ENCODE peak calls at places on chromosomes 2 and 18, in eight cellular contexts. W, Y, J, M, C, T, P and N are unnamed samples.

GRCh38 chr18:29164020-29164706 is 987.2 kb upstream of the CDH2 start:
- DNase-seq in W (no peak), Y (no peak), J (no peak), M (peak), C (peak), T (no peak), P (no peak), N (no peak)

GRCh38 chr18:39274535-39274934 is 1708.9 kb upstream of the CELF4 start:
- DNase-seq in W (no peak), Y (no peak), J (no peak), M (no peak), C (no peak), T (no peak), P (no peak), N (no peak)

GRCh38 chr18:515156-515815 is 14.8 kb upstream of the COLEC12 start:
- DNase-seq in W (no peak), Y (no peak), J (no peak), M (no peak), C (no peak), T (no peak), P (no peak), N (no peak)

GRCh38 chr2:235011607-235011928 is 59.8 kb downstream of the SH3BP4 start:
- DNase-seq in W (no peak), Y (no peak), J (no peak), M (no peak), C (no peak), T (no peak), P (no peak), N (no peak)

GRCh38 chr2:38376346-38376682 is 759 bp downstream of the ATL2 start:
- DNase-seq in W (peak), Y (peak), J (no peak), M (peak), C (peak), T (peak), P (peak), N (no peak)

GRCh38 chr2:59112258-59112657 is 871.1 kb upstream of the FANCL start:
- DNase-seq in W (no peak), Y (no peak), J (no peak), M (no peak), C (no peak), T (no peak), P (no peak), N (no peak)

GRCh38 chr18:23183356-23184150 is 48.3 kb downstream of the CABLES1 start:
- DNase-seq in W (no peak), Y (no peak), J (no peak), M (no peak), C (peak), T (no peak), P (no peak), N (no peak)

GRCh38 chr18:23406271-23406787 is 46.8 kb upstream of the RIOK3 start:
- DNase-seq in W (no peak), Y (no peak), J (no peak), M (no peak), C (peak), T (no peak), P (no peak), N (no peak)

GRCh38 chr2:42147641-42148274 is 21.4 kb upstream of the EML4 start:
- DNase-seq in W (no peak), Y (no peak), J (no peak), M (no peak), C (peak), T (no peak), P (no peak), N (no peak)

GRCh38 chr2:197137234-197137633 is 173.3 kb downstream of the ANKRD44 start:
- DNase-seq in W (no peak), Y (no peak), J (no peak), M (no peak), C (no peak), T (no peak), P (no peak), N (no peak)

GRCh38 chr2:27249891-27250651 is 12.8 kb downstream of the SLC30A3 start:
- DNase-seq in W (no peak), Y (no peak), J (no peak), M (peak), C (peak), T (peak), P (peak), N (peak)

GRCh38 chr2:226327830-226328229 is 471.8 kb downstream of the IRS1 start:
- DNase-seq in W (no peak), Y (no peak), J (no peak), M (no peak), C (no peak), T (no peak), P (no peak), N (no peak)

GRCh38 chr2:101766871-101767739 is 69.6 kb downstream of the MAP4K4 start:
- DNase-seq in W (no peak), Y (no peak), J (no peak), M (no peak), C (peak), T (no peak), P (no peak), N (no peak)

GRCh38 chr2:188403676-188404075 is 112.0 kb downstream of the GULP1 start:
- DNase-seq in W (no peak), Y (no peak), J (no peak), M (no peak), C (no peak), T (no peak), P (no peak), N (no peak)

GRCh38 chr2:181319291-181319690 is 137.9 kb upstream of the ITGA4 start:
- DNase-seq in W (no peak), Y (no peak), J (no peak), M (no peak), C (no peak), T (no peak), P (no peak), N (no peak)

GRCh38 chr2:41598161-41598894 is 449.5 kb upstream of the PKDCC start:
- DNase-seq in W (no peak), Y (no peak), J (no peak), M (no peak), C (peak), T (no peak), P (no peak), N (no peak)

GRCh38 chr2:17254421-17254820 is 263.8 kb downstream of the RAD51AP2 start:
- DNase-seq in W (no peak), Y (no peak), J (no peak), M (no peak), C (no peak), T (no peak), P (no peak), N (no peak)

GRCh38 chr2:29070542-29070941 is 3.8 kb downstream of the PCARE start:
- DNase-seq in W (no peak), Y (no peak), J (no peak), M (no peak), C (no peak), T (no peak), P (no peak), N (no peak)

GRCh38 chr18:22167471-22168151 is 1.8 kb upstream of the GATA6 start:
- DNase-seq in W (no peak), Y (no peak), J (no peak), M (peak), C (no peak), T (no peak), P (no peak), N (no peak)

GRCh38 chr2:27069436-27069835 is 2.0 kb downstream of the OST4 start:
- DNase-seq in W (no peak), Y (no peak), J (no peak), M (no peak), C (no peak), T (no peak), P (no peak), N (no peak)

GRCh38 chr2:55493220-55493619 is 26.3 kb upstream of the CFAP36 start:
- DNase-seq in W (no peak), Y (no peak), J (no peak), M (no peak), C (peak), T (no peak), P (no peak), N (no peak)

GRCh38 chr2:217614498-217614897 is 388.3 kb downstream of the TNS1 start:
- DNase-seq in W (no peak), Y (peak), J (no peak), M (no peak), C (no peak), T (no peak), P (no peak), N (peak)

GRCh38 chr2:98607741-98608117 is 583 bp downstream of the COA5 start:
- DNase-seq in W (no peak), Y (no peak), J (no peak), M (no peak), C (peak), T (no peak), P (no peak), N (no peak)

GRCh38 chr2:42186378-42186777 is 17.2 kb downstream of the EML4 start:
- DNase-seq in W (no peak), Y (no peak), J (no peak), M (no peak), C (no peak), T (no peak), P (no peak), N (no peak)

GRCh38 chr2:33529771-33530481 is 53.5 kb downstream of the RASGRP3 start:
- DNase-seq in W (no peak), Y (no peak), J (no peak), M (no peak), C (peak), T (no peak), P (no peak), N (no peak)
- TF ChIP-seq CTCF in W (no peak), Y (peak), J (no peak), M (no peak), C (peak), T (no peak), P (no peak), N (no peak)

DNA sequence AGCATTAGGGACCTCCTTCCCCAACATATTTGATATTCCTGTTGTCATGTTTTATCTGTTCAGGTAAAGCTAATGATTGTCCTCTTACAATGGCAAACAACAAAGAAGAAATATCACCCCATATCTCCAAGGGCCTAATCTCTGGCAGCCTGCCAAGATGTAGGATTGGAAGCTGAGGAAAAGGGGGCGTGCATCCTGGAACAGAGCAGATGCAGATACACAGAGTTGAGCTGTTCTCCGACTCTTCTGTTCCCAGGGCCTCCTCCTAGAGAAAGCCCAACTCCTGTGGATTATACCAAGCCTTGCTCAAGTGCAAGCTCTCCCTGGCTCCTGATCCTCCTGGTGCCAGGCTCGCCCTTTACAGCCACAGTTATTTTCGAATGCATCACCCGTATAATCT is 35.2 kb upstream of the CD207 start:
- DNase-seq in W (no peak), Y (no peak), J (no peak), M (no peak), C (no peak), T (no peak), P (no peak), N (no peak)
- TF ChIP-seq CTCF in W (no peak), Y (no peak), J (no peak), M (no peak), C (no peak), T (no peak), P (no peak), N (no peak)

GRCh38 chr18:63892544-63892943 is 5.0 kb downstream of the SERPINB2 start:
- DNase-seq in W (no peak), Y (no peak), J (no peak), M (no peak), C (peak), T (no peak), P (no peak), N (no peak)

GRCh38 chr18:63889641-63890040 is 2.1 kb downstream of the SERPINB2 start:
- DNase-seq in W (no peak), Y (no peak), J (no peak), M (no peak), C (no peak), T (no peak), P (no peak), N (no peak)

GRCh38 chr18:63888473-63889190 is 1.1 kb downstream of the SERPINB2 start:
- DNase-seq in W (no peak), Y (no peak), J (no peak), M (no peak), C (peak), T (no peak), P (no peak), N (no peak)

GRCh38 chr18:63890226-63890949 is 2.9 kb downstream of the SERPINB2 start:
- DNase-seq in W (no peak), Y (no peak), J (no peak), M (no peak), C (no peak), T (no peak), P (no peak), N (no peak)

GRCh38 chr18:63890950-63891304 is 3.4 kb downstream of the SERPINB2 start:
- DNase-seq in W (no peak), Y (peak), J (no peak), M (no peak), C (no peak), T (no peak), P (no peak), N (no peak)
- TF ChIP-seq CTCF in W (no peak), Y (peak), J (no peak), M (no peak), C (no peak), T (no peak), P (no peak), N (peak)

GRCh38 chr2:1046067-1046466 is 95.4 kb downstream of the SNTG2 start:
- DNase-seq in W (no peak), Y (no peak), J (no peak), M (no peak), C (no peak), T (no peak), P (no peak), N (no peak)

GRCh38 chr2:1051075-1051474 is 100.4 kb downstream of the SNTG2 start:
- DNase-seq in W (no peak), Y (no peak), J (no peak), M (no peak), C (no peak), T (no peak), P (no peak), N (no peak)

GRCh38 chr2:1045109-1045508 is 94.5 kb downstream of the SNTG2 start:
- DNase-seq in W (no peak), Y (no peak), J (no peak), M (no peak), C (no peak), T (no peak), P (no peak), N (no peak)

GRCh38 chr2:1049691-1050090 is 99.0 kb downstream of the SNTG2 start:
- DNase-seq in W (no peak), Y (no peak), J (no peak), M (no peak), C (peak), T (no peak), P (no peak), N (no peak)

DNA sequence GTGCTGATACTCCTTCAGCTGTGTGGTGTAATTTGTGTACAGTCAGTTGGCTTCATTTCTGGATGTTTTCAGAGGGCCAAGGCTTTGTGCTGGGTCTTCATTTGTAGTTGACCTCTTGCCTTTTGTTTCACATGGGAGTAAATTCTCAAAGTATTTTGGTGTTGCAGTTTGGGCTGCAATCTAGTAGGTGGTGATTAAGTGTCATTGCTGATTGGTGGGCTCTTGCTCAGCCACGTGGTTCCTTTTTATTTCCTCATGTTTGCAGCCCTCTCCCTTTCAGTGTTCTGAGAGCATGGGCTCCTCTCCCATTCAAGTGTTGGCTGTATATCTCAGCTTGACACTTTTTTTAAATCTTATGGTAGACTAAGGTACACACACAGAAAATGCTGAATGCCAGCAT is 96.8 kb downstream of the SNTG2 start:
- DNase-seq in W (no peak), Y (no peak), J (no peak), M (no peak), C (no peak), T (no peak), P (no peak), N (no peak)
- TF ChIP-seq CTCF in W (no peak), Y (peak), J (no peak), M (no peak), C (peak), T (no peak), P (no peak), N (no peak)